ENCODE peak calls at places on chromosome 11, in ten cellular contexts. S, D, Y, H, Z, I, R, X, P and U are unnamed samples. For H3K36me3, the result is how much of the 10 kb centered on the place peaks cover.

GRCh38 chr11:8167796-8168195 is 1.0 kb downstream of the RIC3 start:
- DNase-seq in H (no peak), P (no peak), I (no peak), Z (no peak), X (no peak), S (no peak), D (no peak), Y (no peak), R (no peak), U (peak)

GRCh38 chr11:10900686-10901415 is 43.0 kb upstream of the ZBED5 start:
- DNase-seq in H (no peak), R (no peak), P (peak), X (no peak), S (peak), Y (no peak), D (no peak), I (no peak), Z (peak), U (peak)

GRCh38 chr11:94885133-94885532 is 88.2 kb downstream of the CWC15 start:
- DNase-seq in S (no peak), D (no peak), H (no peak), Y (no peak), R (no peak), P (no peak), X (no peak), Z (no peak), I (no peak), U (peak)

GRCh38 chr11:46446343-46446751 is 54.8 kb upstream of the CHRM4 start:
- DNase-seq in H (no peak), P (no peak), Z (no peak), R (no peak), S (no peak), D (no peak), Y (no peak), X (no peak), I (no peak), U (no peak)

GRCh38 chr11:72789493-72790131 is 4.2 kb downstream of the STARD10 start:
- DNase-seq in Z (no peak), D (no peak), P (no peak), Y (no peak), I (no peak), S (peak), H (peak), R (peak), X (no peak), U (peak)

GRCh38 chr11:38517991-38518390 is 1920.0 kb upstream of the RAG2 start:
- DNase-seq in X (no peak), Y (no peak), S (no peak), R (no peak), D (no peak), I (no peak), H (no peak), P (no peak), Z (no peak), U (no peak)

GRCh38 chr11:117823941-117824420 is 563 bp downstream of the FXYD2 start:
- DNase-seq in Y (peak), R (peak), I (peak), X (peak), D (no peak), S (peak), Z (no peak), P (peak), H (no peak), U (no peak)

GRCh38 chr11:8754241-8754640 is 71.6 kb downstream of the RPL27A start:
- DNase-seq in P (no peak), Y (no peak), H (no peak), S (no peak), Z (no peak), D (no peak), R (no peak), I (no peak), X (no peak), U (no peak)

GRCh38 chr11:61106906-61107470 is 4.7 kb downstream of the CD5 start:
- DNase-seq in H (no peak), I (no peak), D (no peak), P (no peak), X (no peak), S (no peak), R (no peak), Y (no peak), Z (no peak), U (no peak)

GRCh38 chr11:61104963-61105362 is 2.7 kb downstream of the CD5 start:
- DNase-seq in P (no peak), I (peak), H (no peak), X (no peak), S (no peak), R (no peak), Y (no peak), Z (no peak), D (no peak), U (no peak)

GRCh38 chr11:61103851-61104423 is 1.6 kb downstream of the CD5 start:
- DNase-seq in S (no peak), P (no peak), D (no peak), H (no peak), Y (no peak), R (no peak), X (no peak), I (peak), Z (no peak), U (no peak)

GRCh38 chr11:61107888-61108287 is 5.6 kb downstream of the CD5 start:
- DNase-seq in P (no peak), I (no peak), S (no peak), Z (no peak), R (no peak), H (no peak), D (no peak), X (no peak), Y (no peak), U (no peak)

GRCh38 chr11:61106296-61106695 is 4.0 kb downstream of the CD5 start:
- DNase-seq in R (no peak), D (no peak), S (no peak), Z (no peak), I (no peak), Y (no peak), P (no peak), X (no peak), H (no peak), U (no peak)
- H3K4me3 ChIP-seq in R (no peak), D (no peak), S (no peak), Z (no peak), I (no peak), Y (no peak), P (no peak), X (no peak), H (no peak), U (no peak)

GRCh38 chr11:101945418-101945817 is 29.1 kb upstream of the ANGPTL5 start:
- DNase-seq in P (no peak), R (no peak), H (no peak), Y (no peak), I (no peak), D (no peak), Z (no peak), X (no peak), S (no peak), U (no peak)
- TF ChIP-seq CTCF in P (no peak), R (no peak), H (no peak), Y (no peak), I (no peak), D (no peak), Z (no peak), X (no peak), S (no peak), U (no peak)

GRCh38 chr11:2961080-2961479 is 31.0 kb downstream of the NAP1L4 start:
- DNase-seq in H (no peak), D (no peak), X (no peak), Z (no peak), I (no peak), S (no peak), Y (no peak), P (no peak), R (no peak), U (no peak)

GRCh38 chr11:2964782-2965181 is 27.3 kb downstream of the NAP1L4 start:
- DNase-seq in Z (no peak), Y (no peak), X (no peak), S (no peak), I (no peak), P (no peak), R (no peak), D (no peak), H (no peak), U (no peak)

GRCh38 chr11:2968501-2968900 is 23.6 kb downstream of the NAP1L4 start:
- DNase-seq in H (no peak), I (no peak), R (no peak), Y (no peak), P (no peak), Z (no peak), S (no peak), D (no peak), X (no peak), U (no peak)

GRCh38 chr11:2963112-2963754 is 28.9 kb downstream of the NAP1L4 start:
- DNase-seq in P (no peak), H (no peak), Y (no peak), D (no peak), X (no peak), I (no peak), R (no peak), S (no peak), Z (no peak), U (peak)
- H3K36me3 ChIP-seq in P (under half), H (half or more), Y (under half), D (under half), X (under half), I (half or more), R (half or more), S (half or more), Z (under half), U (under half)

GRCh38 chr11:61587951-61588695 is 7.2 kb upstream of the SYT7 start:
- DNase-seq in D (peak), R (peak), Y (peak), H (peak), X (peak), P (peak), I (peak), Z (peak), S (peak), U (peak)
- H3K4me3 ChIP-seq in D (peak), R (peak), Y (peak), H (peak), X (peak), P (no peak), I (peak), Z (peak), S (peak), U (peak)

GRCh38 chr11:93772123-93772522 is 12.0 kb upstream of the MED17 start:
- DNase-seq in P (no peak), Z (no peak), D (no peak), X (no peak), I (no peak), R (no peak), Y (no peak), H (no peak), S (no peak), U (no peak)

GRCh38 chr11:93773601-93774200 is 10.4 kb upstream of the MED17 start:
- DNase-seq in I (no peak), X (no peak), H (no peak), S (no peak), Y (no peak), Z (no peak), D (no peak), P (no peak), R (no peak), U (no peak)

GRCh38 chr11:93773045-93773477 is 11.0 kb upstream of the MED17 start:
- DNase-seq in D (no peak), H (no peak), P (no peak), Z (no peak), Y (no peak), I (no peak), X (no peak), R (no peak), S (no peak), U (no peak)

GRCh38 chr11:93770160-93770559 is 13.9 kb upstream of the MED17 start:
- DNase-seq in Y (no peak), H (no peak), I (no peak), P (no peak), S (no peak), X (no peak), Z (no peak), D (no peak), R (no peak), U (no peak)

GRCh38 chr11:93775289-93775688 is 8.8 kb upstream of the MED17 start:
- DNase-seq in Z (no peak), S (no peak), R (no peak), D (no peak), X (no peak), P (no peak), Y (no peak), H (no peak), I (no peak), U (peak)
- TF ChIP-seq CTCF in Z (no peak), S (no peak), R (no peak), D (no peak), X (no peak), P (no peak), Y (no peak), H (no peak), I (no peak), U (no peak)

DNA sequence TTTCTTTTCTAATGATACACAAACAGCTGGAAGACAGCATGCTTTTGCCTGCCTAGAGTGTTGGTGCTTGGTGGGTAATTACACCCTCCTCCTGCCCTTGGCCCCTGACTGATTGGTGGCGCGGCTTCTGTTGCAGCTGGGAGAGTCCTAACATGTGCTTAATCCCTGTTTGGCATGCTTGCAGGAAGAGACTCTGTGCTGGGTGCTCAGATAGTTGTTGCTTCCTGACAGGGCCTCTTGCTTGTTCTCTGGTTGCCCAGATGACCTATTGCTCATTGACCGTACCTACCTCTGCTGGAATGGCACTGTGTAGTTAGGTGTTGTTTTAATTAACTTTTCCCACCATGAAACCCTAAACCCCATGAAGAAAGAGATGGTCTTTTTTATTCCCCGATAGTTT is 107.0 kb upstream of the SORL1-AS1 start:
- DNase-seq in R (no peak), S (no peak), Z (no peak), Y (no peak), X (no peak), I (no peak), P (no peak), D (no peak), H (no peak), U (no peak)
- H3K36me3 ChIP-seq in R (under half), S (under half), Z (under half), Y (under half), X (under half), I (half or more), P (under half), D (under half), H (half or more), U (under half)

GRCh38 chr11:109986488-109986887 is 106.7 kb upstream of the ZC3H12C start:
- DNase-seq in S (no peak), P (no peak), R (no peak), Z (no peak), H (no peak), X (no peak), Y (no peak), D (no peak), I (no peak), U (no peak)
- H3K4me3 ChIP-seq in S (no peak), P (no peak), R (no peak), Z (no peak), H (no peak), X (no peak), Y (no peak), D (no peak), I (no peak), U (no peak)

DNA sequence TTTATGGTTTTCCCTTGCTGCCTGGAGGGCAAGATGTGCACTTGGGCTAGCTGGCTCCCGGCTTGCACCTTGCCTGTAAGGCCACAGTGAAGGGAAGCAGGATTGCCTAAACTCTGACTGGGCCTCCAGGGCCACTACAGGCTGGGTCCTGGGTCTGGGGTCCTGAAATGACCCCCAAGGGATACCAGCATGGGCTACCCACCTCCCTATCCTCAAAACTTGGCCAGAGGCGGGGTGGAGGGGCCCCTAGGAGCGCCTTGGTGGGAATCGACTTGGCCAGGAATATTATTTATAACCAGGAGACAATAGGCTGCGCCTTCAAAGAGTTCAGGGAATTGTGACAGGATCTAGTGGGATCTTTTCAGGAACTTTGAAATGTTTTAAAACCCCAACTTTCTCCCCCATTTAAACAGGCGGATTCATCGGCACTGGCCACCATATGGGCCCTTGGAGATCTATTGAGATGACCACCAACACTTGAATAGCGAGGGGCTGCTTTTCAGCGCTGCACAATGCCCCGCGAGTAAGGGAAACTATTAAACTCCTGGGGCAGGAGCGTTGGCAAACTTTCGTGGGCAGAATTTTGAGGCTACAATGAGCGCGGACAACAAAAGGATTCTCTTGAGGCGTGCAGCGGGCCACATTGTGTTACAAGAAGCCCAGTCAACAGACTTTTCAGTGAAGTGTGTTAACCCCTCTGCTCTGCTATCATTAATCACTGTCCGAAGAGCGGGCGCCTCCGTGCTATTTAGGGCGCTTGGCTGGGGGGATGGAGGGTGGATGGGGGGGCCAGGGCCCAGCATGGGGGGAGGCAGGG is 15.2 kb downstream of the PAX6 start:
- DNase-seq in H (no peak), D (no peak), P (no peak), I (no peak), X (no peak), R (no peak), Y (no peak), S (no peak), Z (no peak), U (no peak)
- TF ChIP-seq CTCF in H (no peak), D (no peak), P (no peak), I (no peak), X (no peak), R (no peak), Y (no peak), S (no peak), Z (no peak), U (no peak)